ENCODE peak calls at places on chromosome 9, in nine cellular contexts. Z is OCI-LY7, J is Peyer's patch, D is colonic mucosa, X is IMR-90, A is RWPE2, N is body of pancreas, H is mammary epithelial cell, P is bronchial epithelial cell. I is an unnamed sample. For H3K36me3, the result is how much of the 10 kb centered on the place peaks cover.

GRCh38 chr9:90515550-90515949 is 127.1 kb downstream of the DIRAS2 start:
- DNase-seq in Z (no peak), J (no peak), D (no peak), X (no peak), A (no peak), N (no peak), H (no peak), P (no peak), I (no peak)

GRCh38 chr9:112265391-112265790 is 68.0 kb downstream of the PTBP3 start:
- DNase-seq in Z (no peak), J (no peak), D (no peak), X (no peak), A (no peak), N (no peak), H (no peak), P (no peak), I (no peak)

GRCh38 chr9:121233906-121234901 is 32.5 kb upstream of the RAB14 start:
- DNase-seq in Z (no peak), J (no peak), D (no peak), X (peak), A (peak), N (no peak), H (peak), P (peak), I (no peak)

GRCh38 chr9:95167998-95168397 is 149.5 kb downstream of the FANCC start:
- DNase-seq in Z (peak), J (peak), D (peak), X (peak), A (no peak), N (peak), H (peak), P (peak), I (peak)

GRCh38 chr9:135577256-135577655 is 15.7 kb downstream of the PAEP start:
- DNase-seq in Z (no peak), J (peak), D (no peak), X (no peak), A (no peak), N (no peak), H (no peak), P (no peak), I (no peak)

GRCh38 chr9:137156567-137157375 is 13.1 kb downstream of the LRRC26 start:
- DNase-seq in Z (peak), J (no peak), D (peak), X (peak), A (no peak), N (peak), H (no peak), P (no peak), I (no peak)

GRCh38 chr9:19231126-19232035 is 888 bp downstream of the DENND4C start:
- DNase-seq in Z (peak), J (peak), D (peak), X (peak), A (no peak), N (no peak), H (peak), P (peak), I (no peak)

GRCh38 chr9:70988551-70988950 is 132.9 kb downstream of the TRPM3 start:
- DNase-seq in Z (no peak), J (no peak), D (no peak), X (no peak), A (no peak), N (no peak), H (no peak), P (no peak), I (no peak)

GRCh38 chr9:138028596-138028995 is 151.0 kb downstream of the CACNA1B start:
- DNase-seq in Z (peak), J (no peak), D (no peak), X (no peak), A (no peak), N (no peak), H (no peak), P (no peak), I (no peak)

GRCh38 chr9:125997510-125997823 is 250.3 kb downstream of the PBX3 start:
- DNase-seq in Z (no peak), J (no peak), D (no peak), X (no peak), A (no peak), N (no peak), H (no peak), P (no peak), I (peak)

GRCh38 chr9:20191239-20191840 is 402.5 kb upstream of the SLC24A2 start:
- DNase-seq in Z (no peak), J (no peak), D (no peak), X (no peak), A (no peak), N (no peak), H (no peak), P (no peak), I (peak)

GRCh38 chr9:120894404-120895226 is 17.6 kb upstream of the PHF19 start:
- DNase-seq in Z (no peak), J (no peak), D (no peak), X (no peak), A (no peak), N (peak), H (no peak), P (no peak), I (no peak)

GRCh38 chr9:22244141-22245011 is 202.2 kb upstream of the DMRTA1 start:
- DNase-seq in Z (peak), J (peak), D (peak), X (peak), A (no peak), N (peak), H (peak), P (peak), I (peak)

GRCh38 chr9:100066539-100066938 is 32.3 kb downstream of the ERP44 start:
- DNase-seq in Z (peak), J (no peak), D (no peak), X (peak), A (no peak), N (no peak), H (no peak), P (no peak), I (no peak)

DNA sequence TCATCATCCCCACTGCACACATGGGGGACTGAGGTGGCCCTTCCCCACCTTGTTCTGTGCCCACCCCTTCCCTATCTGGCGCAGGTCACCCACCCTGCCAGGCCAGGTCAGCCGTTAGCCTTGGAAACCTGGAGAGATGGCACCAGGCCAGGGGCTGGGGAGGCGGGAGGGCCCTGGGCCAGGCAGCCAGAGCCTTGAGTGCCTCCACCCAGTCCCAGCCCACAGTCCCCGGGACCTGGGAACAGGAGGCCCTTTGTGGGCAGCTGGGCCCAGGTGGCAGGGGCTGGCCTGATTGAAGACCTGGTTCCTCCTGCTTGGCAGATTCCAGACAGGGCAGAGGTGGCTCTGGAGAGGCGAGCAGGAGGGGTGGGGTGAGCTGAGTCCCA is 70.6 kb downstream of the LRSAM1 start:
- DNase-seq in Z (no peak), J (no peak), D (no peak), X (no peak), A (peak), N (peak), H (peak), P (no peak), I (peak)
- H3K36me3 ChIP-seq in Z (under half), J (half or more), D (under half), X (half or more), A (half or more), N (under half), H (under half), P (half or more), I (under half)

GRCh38 chr9:75197521-75197920 is 109.2 kb downstream of the OSTF1 start:
- DNase-seq in Z (no peak), J (no peak), D (no peak), X (no peak), A (no peak), N (no peak), H (no peak), P (no peak), I (no peak)

GRCh38 chr9:75201480-75202209 is 113.3 kb downstream of the OSTF1 start:
- DNase-seq in Z (no peak), J (no peak), D (no peak), X (no peak), A (no peak), N (no peak), H (no peak), P (no peak), I (no peak)

GRCh38 chr9:75198436-75198835 is 110.1 kb downstream of the OSTF1 start:
- DNase-seq in Z (no peak), J (no peak), D (no peak), X (no peak), A (no peak), N (no peak), H (no peak), P (no peak), I (no peak)

DNA sequence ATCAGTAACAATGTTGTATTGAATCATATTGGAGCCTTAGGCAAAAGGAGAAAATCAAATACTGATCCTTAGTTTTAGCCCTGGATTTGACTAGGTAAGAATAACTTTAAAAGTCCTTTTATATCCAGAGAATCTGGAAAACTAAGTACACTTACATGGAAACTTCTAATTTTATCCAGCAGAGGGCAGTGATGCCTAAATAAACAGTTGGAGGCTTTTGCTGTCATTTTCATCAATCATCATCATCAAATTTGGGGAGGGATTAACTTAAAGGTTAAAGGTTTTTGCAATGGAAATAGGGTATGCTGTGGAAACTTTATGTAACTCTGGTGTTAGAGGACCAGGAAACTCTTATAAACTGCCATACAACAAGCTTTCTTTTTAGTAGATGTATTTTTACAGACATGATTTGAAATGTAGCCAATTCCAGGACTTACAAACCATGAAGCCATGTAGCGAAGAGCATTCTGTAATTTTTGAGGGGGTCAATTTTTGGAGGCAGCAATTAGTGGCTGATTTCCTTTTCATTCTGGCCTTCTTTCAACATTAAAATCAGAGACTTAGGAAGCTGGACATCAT is 112.7 kb downstream of the OSTF1 start:
- DNase-seq in Z (peak), J (no peak), D (peak), X (peak), A (no peak), N (no peak), H (peak), P (peak), I (no peak)
- TF ChIP-seq CTCF in Z (peak), J (peak), D (peak), X (peak), A (peak), N (peak), H (peak), P (peak), I (peak)

DNA sequence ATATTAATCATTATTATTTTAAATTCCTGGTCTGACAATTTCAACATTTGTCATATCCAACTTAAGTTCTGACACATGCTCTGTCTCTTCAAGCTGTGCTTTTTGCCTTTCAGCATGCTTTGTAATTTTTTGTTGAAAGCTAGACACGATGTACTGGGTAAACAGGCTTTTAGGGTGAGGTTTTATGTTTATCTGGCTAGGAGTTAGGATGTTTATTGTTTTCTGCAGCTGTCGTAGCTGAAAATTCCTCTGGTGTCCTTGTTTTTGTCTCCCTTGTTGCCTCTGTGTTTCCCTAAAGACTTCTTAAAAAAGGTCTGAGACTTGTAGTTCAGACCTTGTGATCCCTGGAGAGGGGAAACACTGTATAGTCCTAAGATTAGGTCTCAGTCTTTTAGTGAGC is 20.6 kb downstream of the TUT7 start:
- DNase-seq in Z (no peak), J (no peak), D (no peak), X (no peak), A (no peak), N (no peak), H (no peak), P (no peak), I (no peak)
- H3K36me3 ChIP-seq in Z (half or more), J (half or more), D (under half), X (under half), A (half or more), N (under half), H (under half), P (under half), I (under half)

GRCh38 chr9:130837644-130838043 is 2.6 kb downstream of the ABL1 start:
- DNase-seq in Z (no peak), J (no peak), D (no peak), X (no peak), A (no peak), N (no peak), H (no peak), P (no peak), I (no peak)
- TF ChIP-seq CTCF in Z (no peak), J (no peak), D (no peak), X (no peak), A (no peak), N (no peak), H (no peak), P (no peak), I (no peak)

GRCh38 chr9:116362493-116362892 is 208.9 kb downstream of the PAPPA start:
- DNase-seq in Z (no peak), J (no peak), D (no peak), X (no peak), A (no peak), N (no peak), H (no peak), P (no peak), I (no peak)

GRCh38 chr9:116360974-116361373 is 207.4 kb downstream of the PAPPA start:
- DNase-seq in Z (no peak), J (no peak), D (no peak), X (no peak), A (no peak), N (no peak), H (no peak), P (no peak), I (no peak)

GRCh38 chr9:116361558-116361957 is 208.0 kb downstream of the PAPPA start:
- DNase-seq in Z (no peak), J (no peak), D (no peak), X (no peak), A (no peak), N (no peak), H (no peak), P (no peak), I (no peak)

GRCh38 chr9:116358251-116358650 is 204.7 kb downstream of the PAPPA start:
- DNase-seq in Z (no peak), J (no peak), D (no peak), X (no peak), A (no peak), N (no peak), H (no peak), P (no peak), I (no peak)

GRCh38 chr9:116359958-116360357 is 206.4 kb downstream of the PAPPA start:
- DNase-seq in Z (no peak), J (no peak), D (no peak), X (no peak), A (no peak), N (no peak), H (no peak), P (no peak), I (no peak)
- H3K36me3 ChIP-seq in Z (under half), J (under half), D (under half), X (half or more), A (under half), N (under half), H (under half), P (under half), I (under half)

DNA sequence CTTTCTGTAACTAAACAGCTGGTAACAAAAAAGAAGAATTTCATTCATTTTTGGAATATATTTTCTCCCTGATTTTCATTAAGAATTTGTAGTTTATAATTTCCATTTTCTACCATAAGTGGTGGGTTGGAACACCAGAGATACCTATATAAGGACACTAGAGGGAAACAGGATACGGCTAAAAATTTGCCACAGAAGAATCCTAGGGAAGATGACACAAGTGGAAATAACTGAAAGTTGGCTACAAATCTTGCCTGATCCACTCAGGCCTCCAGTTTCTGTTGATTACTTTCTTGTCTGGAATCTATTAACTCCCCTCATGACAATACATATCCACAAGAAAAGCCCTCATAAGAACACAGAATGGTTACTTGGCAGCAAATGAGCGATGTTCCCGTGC is 46.8 kb downstream of the FREM1 start:
- DNase-seq in Z (no peak), J (no peak), D (no peak), X (no peak), A (no peak), N (no peak), H (no peak), P (no peak), I (no peak)
- TF ChIP-seq CTCF in Z (no peak), J (no peak), D (no peak), X (no peak), A (no peak), N (peak), H (no peak), P (no peak), I (no peak)

DNA sequence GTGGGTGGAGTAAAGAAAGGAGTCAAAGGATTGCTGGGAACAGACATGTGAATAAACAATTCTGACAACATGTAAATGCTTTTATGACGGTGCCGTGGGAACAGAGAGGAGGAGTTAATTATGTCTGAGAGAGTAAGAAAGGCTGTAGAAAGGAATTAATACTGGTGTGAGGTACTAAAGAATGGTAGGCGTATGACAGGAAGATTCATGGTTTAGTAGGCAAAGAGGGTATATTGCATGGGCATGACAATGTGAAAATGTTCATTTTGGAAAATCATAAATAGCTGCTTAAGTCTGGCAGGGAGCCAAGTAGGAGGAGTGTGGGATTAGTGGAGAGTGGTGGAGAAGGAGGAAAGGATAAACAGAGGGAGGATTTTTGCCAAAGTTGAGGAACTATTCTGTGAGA is 19.7 kb downstream of the NAA35 start:
- DNase-seq in Z (no peak), J (no peak), D (no peak), X (peak), A (no peak), N (peak), H (no peak), P (no peak), I (no peak)
- H3K36me3 ChIP-seq in Z (half or more), J (under half), D (under half), X (under half), A (half or more), N (under half), H (under half), P (under half), I (under half)

GRCh38 chr9:119343161-119343720 is 26.0 kb downstream of the BRINP1 start:
- DNase-seq in Z (no peak), J (no peak), D (no peak), X (no peak), A (no peak), N (no peak), H (no peak), P (no peak), I (no peak)
- TF ChIP-seq CTCF in Z (no peak), J (no peak), D (no peak), X (no peak), A (no peak), N (no peak), H (no peak), P (no peak), I (no peak)